ENCODE peak calls at places on chromosomes 2 and 18, in five cellular contexts. M is HCT116, Z is K562, L is HepG2, N is GM12878. X is an unnamed sample.

GRCh38 chr2:172561270-172561669 is 5.4 kb downstream of the PDK1 start:
- DNase-seq in N (no peak), M (no peak), L (no peak), Z (no peak), X (no peak)

GRCh38 chr18:58960946-58961722 is 96.5 kb downstream of the ZNF532 start:
- DNase-seq in M (no peak), N (no peak), Z (no peak), L (no peak), X (no peak)

GRCh38 chr18:24414349-24415003 is 12.0 kb upstream of the IMPACT start:
- DNase-seq in Z (no peak), L (no peak), M (no peak), N (no peak), X (no peak)

GRCh38 chr2:174981336-174981735 is 23.8 kb downstream of the CHN1 start:
- DNase-seq in N (no peak), L (no peak), M (no peak), Z (no peak), X (no peak)

GRCh38 chr2:46000660-46001059 is 296.5 kb upstream of the EPAS1 start:
- DNase-seq in M (no peak), L (no peak), N (no peak), Z (no peak), X (no peak)

GRCh38 chr2:112290638-112291037 is 15.2 kb downstream of the ZC3H6 start:
- DNase-seq in L (no peak), M (no peak), N (no peak), Z (no peak), X (no peak)

GRCh38 chr2:30113617-30114293 is 33.1 kb upstream of the YPEL5 start:
- DNase-seq in L (no peak), N (no peak), Z (no peak), M (no peak), X (peak)

GRCh38 chr2:109447811-109448210 is 166.0 kb downstream of the SEPTIN10 start:
- DNase-seq in M (no peak), L (no peak), N (no peak), Z (no peak), X (peak)

GRCh38 chr2:149422337-149422990 is 92.1 kb downstream of the LYPD6 start:
- DNase-seq in L (no peak), M (peak), N (no peak), Z (no peak), X (no peak)

GRCh38 chr18:44802508-44802907 is 121.8 kb downstream of the SETBP1 start:
- DNase-seq in Z (no peak), N (no peak), L (no peak), M (no peak), X (no peak)

GRCh38 chr2:9268310-9269081 is 61.9 kb downstream of the ASAP2 start:
- DNase-seq in N (no peak), Z (no peak), M (no peak), L (no peak), X (no peak)

GRCh38 chr2:150063432-150063889 is 424.0 kb downstream of the RND3 start:
- DNase-seq in M (no peak), N (no peak), Z (no peak), L (no peak), X (no peak)

GRCh38 chr2:103788346-103788745 is 1026.5 kb downstream of the TMEM182 start:
- DNase-seq in M (no peak), Z (no peak), L (peak), N (no peak), X (no peak)

GRCh38 chr18:58861353-58861752 is 3.3 kb upstream of the ZNF532 start:
- DNase-seq in N (no peak), L (no peak), Z (no peak), M (no peak), X (no peak)

GRCh38 chr2:127048969-127049897 is 57.7 kb downstream of the BIN1 start:
- DNase-seq in M (no peak), L (no peak), Z (no peak), N (no peak), X (peak)

GRCh38 chr2:123518387-123518786 is 506.7 kb upstream of the CNTNAP5 start:
- DNase-seq in N (no peak), M (no peak), Z (no peak), L (no peak), X (no peak)

GRCh38 chr18:72652990-72653593 is 109.0 kb upstream of the CBLN2 start:
- DNase-seq in L (peak), M (no peak), Z (peak), N (no peak), X (peak)

GRCh38 chr18:51417643-51418483 is 220.4 kb upstream of the MEX3C start:
- DNase-seq in M (no peak), L (no peak), N (no peak), Z (no peak), X (no peak)

GRCh38 chr2:168666339-168666738 is 136.1 kb upstream of the NOSTRIN start:
- DNase-seq in M (no peak), N (no peak), L (no peak), Z (no peak), X (no peak)

GRCh38 chr2:38128653-38129052 is 52.7 kb upstream of the CYP1B1 start:
- DNase-seq in N (peak), Z (no peak), M (no peak), L (no peak), X (no peak)

GRCh38 chr2:9423922-9424272 is 443 bp downstream of the CPSF3 start:
- DNase-seq in N (no peak), Z (no peak), M (no peak), L (peak), X (peak)

GRCh38 chr2:141589314-141589713 is 541.5 kb downstream of the LRP1B start:
- DNase-seq in N (no peak), L (no peak), M (no peak), Z (no peak), X (no peak)

GRCh38 chr2:122516775-122517174 is 761.3 kb downstream of the TSN start:
- DNase-seq in L (no peak), Z (no peak), N (no peak), M (no peak), X (no peak)

GRCh38 chr2:11596801-11597200 is 63.0 kb downstream of the GREB1 start:
- DNase-seq in M (no peak), N (no peak), L (no peak), Z (no peak), X (no peak)

GRCh38 chr2:225328192-225328591 is 71.3 kb upstream of the NYAP2 start:
- DNase-seq in N (no peak), Z (no peak), L (peak), M (no peak), X (no peak)

GRCh38 chr2:12318427-12319057 is 398.2 kb upstream of the TRIB2 start:
- DNase-seq in Z (no peak), N (no peak), M (no peak), L (no peak), X (no peak)

GRCh38 chr18:22585333-22585732 is 167.6 kb upstream of the CTAGE1 start:
- DNase-seq in M (no peak), N (no peak), L (no peak), Z (no peak), X (no peak)

GRCh38 chr2:157480182-157480961 is 36.5 kb upstream of the CYTIP start:
- DNase-seq in Z (no peak), N (no peak), M (no peak), L (no peak), X (no peak)

GRCh38 chr18:63078471-63078870 is 241.1 kb downstream of the BCL2 start:
- DNase-seq in N (peak), L (no peak), M (no peak), Z (no peak), X (no peak)

GRCh38 chr2:44801676-44802408 is 139.7 kb upstream of the SIX3 start:
- DNase-seq in L (no peak), M (no peak), Z (no peak), N (no peak), X (no peak)

GRCh38 chr2:228847684-228848083 is 423.4 kb downstream of the PID1 start:
- DNase-seq in M (no peak), N (no peak), Z (no peak), L (no peak), X (no peak)
- TF ChIP-seq ZBTB33 in M (no peak), N (no peak), Z (no peak), L (no peak), X (no peak)

GRCh38 chr2:191560594-191560993 is 117.3 kb upstream of the NABP1 start:
- DNase-seq in L (no peak), Z (no peak), N (no peak), M (no peak), X (no peak)
- TF ChIP-seq ZBTB33 in L (no peak), Z (no peak), N (no peak), M (no peak), X (no peak)

DNA sequence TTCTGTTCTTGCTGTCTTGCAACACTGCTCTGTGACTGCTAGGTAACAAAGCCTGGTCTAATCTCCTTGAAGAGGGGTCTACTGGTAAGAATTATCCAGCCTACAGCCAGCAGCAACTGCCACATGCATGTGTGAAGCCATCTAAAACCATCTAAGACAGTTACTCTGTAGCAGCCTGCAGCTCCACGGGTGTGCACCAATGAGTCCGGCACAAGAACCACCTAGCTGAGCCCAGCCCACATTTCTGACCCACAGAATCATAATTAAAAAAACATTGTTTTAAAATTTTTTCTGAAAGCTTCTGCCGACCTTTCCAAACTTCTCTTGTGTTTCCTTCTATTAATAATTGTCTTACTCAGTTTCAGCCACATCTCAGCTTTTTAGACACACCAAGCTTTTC is 102.8 kb downstream of the ZNF385B start:
- DNase-seq in L (no peak), M (no peak), N (no peak), Z (no peak), X (no peak)
- TF ChIP-seq ZBTB33 in L (no peak), M (no peak), N (no peak), Z (no peak), X (no peak)

GRCh38 chr2:61619561-61619960 is 81.4 kb upstream of the XPO1 start:
- DNase-seq in L (no peak), N (no peak), M (no peak), Z (no peak), X (no peak)
- TF ChIP-seq ZBTB33 in L (no peak), N (no peak), M (no peak), Z (no peak), X (no peak)

DNA sequence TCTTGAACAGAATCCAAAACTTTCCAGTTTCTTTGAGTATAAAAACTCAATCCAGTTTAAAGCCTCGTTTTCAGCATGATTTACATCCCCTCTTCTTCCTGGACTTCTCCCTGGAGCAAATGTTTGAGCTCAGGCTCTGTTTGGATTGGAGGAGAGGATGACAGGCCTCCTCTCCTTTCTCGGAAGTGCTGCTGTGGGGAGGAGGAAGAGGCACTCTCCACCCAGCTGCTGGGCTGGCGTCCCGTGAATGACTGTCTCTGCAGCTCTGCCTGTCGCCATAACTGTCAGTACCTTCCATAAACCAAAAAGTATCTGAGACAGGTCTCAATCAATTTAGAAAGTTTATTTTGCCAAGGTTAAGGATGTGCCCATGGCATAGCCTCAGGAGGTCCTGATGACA is 238.1 kb upstream of the AGAP1 start:
- DNase-seq in L (no peak), M (no peak), Z (no peak), N (no peak), X (no peak)
- TF ChIP-seq ZBTB33 in L (no peak), M (no peak), Z (no peak), N (no peak), X (no peak)

DNA sequence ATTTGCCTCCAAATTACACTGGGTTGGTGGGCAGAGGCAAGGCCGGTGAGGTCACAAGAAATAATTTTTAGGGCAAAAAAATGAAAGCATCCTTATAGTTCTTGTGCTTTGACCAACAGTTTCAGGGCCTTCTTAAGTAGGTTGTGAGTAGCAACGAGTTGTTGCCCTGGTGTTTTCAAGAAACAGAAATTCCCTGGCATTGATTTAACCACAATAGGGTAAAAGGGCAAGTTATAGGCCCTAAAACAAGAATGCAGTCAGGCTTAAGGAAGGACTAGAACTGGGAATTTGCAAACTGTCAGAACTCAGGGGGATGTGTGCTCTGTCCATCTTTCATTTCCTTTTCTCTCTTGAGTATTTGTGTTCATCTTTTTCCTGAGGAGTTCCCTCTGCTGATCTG is 46.1 kb upstream of the STPG4 start:
- DNase-seq in M (no peak), N (no peak), L (no peak), Z (no peak), X (no peak)
- TF ChIP-seq ZBTB33 in M (no peak), N (no peak), L (no peak), Z (no peak), X (no peak)

X was measured in SK-N-SH.